ENCODE peak calls at places on chromosomes 11 and 22, in nine cellular contexts. N is skeletal muscle cell; J is posterior cingulate gyrus; D is activated T-helper 1 cell treated with anti-CD3 and anti-CD28 coated beads, Interleukin-2, amount 50 U/mL, for 16 hours; O is NCI-H510A; G is stimulated activated CD8-positive, alpha-beta memory T cell treated with anti-CD3 and anti-CD28 coated beads, Interleukin-4, amount 100 ng/mL, for 4 hours; Q is stimulated activated CD4-positive, alpha-beta T cell treated with anti-CD3 and anti-CD28 coated beads, Interleukin-4, amount 100 ng/mL, for 48 hours; H is substantia nigra; Z is activated CD4-positive, alpha-beta T cell treated with anti-CD3 and anti-CD28 coated beads, Interleukin-2, amount 50 U/mL, for 48 hours. F is an unnamed sample.
A peak's percentile ranks its signal among the peaks of the same experiment; 100 is the strongest.

GRCh38 chr22:24053481-24054226 is 42.5 kb downstream of the CABIN1 start:
- DNase-seq in N (no peak), J (no peak), D (no peak), O (no peak), G (no peak), Q (no peak), H (no peak), Z (no peak), F (no peak)

GRCh38 chr11:20110908-20111669 is 49.2 kb downstream of the DBX1 start:
- DNase-seq in N (peak; percentile 92), J (no peak), D (no peak), O (peak; percentile 24), G (no peak), Q (peak; percentile 21), H (no peak), Z (peak; percentile 55), F (no peak)

GRCh38 chr11:72668645-72669347 is 5.4 kb downstream of the PDE2A start:
- DNase-seq in N (no peak), J (no peak), D (no peak), O (no peak), G (no peak), Q (peak; percentile 72), H (no peak), Z (peak; percentile 74), F (no peak)

GRCh38 chr11:6203327-6203726 is 2.0 kb upstream of the C11orf42 start:
- DNase-seq in N (no peak), J (no peak), D (no peak), O (no peak), G (no peak), Q (peak; percentile 3), H (no peak), Z (no peak), F (no peak)

GRCh38 chr11:92527467-92527866 is 302.8 kb downstream of the FAT3 start:
- DNase-seq in N (no peak), J (no peak), D (no peak), O (no peak), G (no peak), Q (no peak), H (no peak), Z (no peak), F (no peak)

GRCh38 chr11:75492181-75492820 is 33.4 kb downstream of the GDPD5 start:
- DNase-seq in N (no peak), J (no peak), D (peak; percentile 46), O (peak; percentile 29), G (peak; percentile 40), Q (peak; percentile 30), H (no peak), Z (peak; percentile 63), F (no peak)

GRCh38 chr11:124897681-124898680 is at the start of gene ROBO4:
- DNase-seq in N (peak; percentile 75), J (no peak), D (no peak), O (no peak), G (no peak), Q (no peak), H (no peak), Z (no peak), F (peak; percentile 85)

GRCh38 chr11:125300791-125301218 is 136.3 kb downstream of the PKNOX2 start:
- DNase-seq in N (peak; percentile 30), J (no peak), D (no peak), O (no peak), G (no peak), Q (no peak), H (no peak), Z (no peak), F (no peak)

GRCh38 chr11:46345131-46345597 is 2.1 kb upstream of the DGKZ start:
- DNase-seq in N (no peak), J (no peak), D (no peak), O (no peak), G (no peak), Q (no peak), H (peak; percentile 28), Z (no peak), F (no peak)

GRCh38 chr11:75576445-75577049 is 14.5 kb downstream of the SERPINH1 start:
- DNase-seq in N (no peak), J (no peak), D (no peak), O (no peak), G (no peak), Q (no peak), H (no peak), Z (no peak), F (no peak)

GRCh38 chr11:75305993-75306392 is 45.5 kb downstream of the ARRB1 start:
- DNase-seq in N (no peak), J (no peak), D (no peak), O (no peak), G (no peak), Q (no peak), H (peak; percentile 38), Z (no peak), F (no peak)

GRCh38 chr22:43550024-43550620 is 138.3 kb downstream of the MPPED1 start:
- DNase-seq in N (no peak), J (no peak), D (no peak), O (no peak), G (no peak), Q (no peak), H (no peak), Z (no peak), F (no peak)

GRCh38 chr11:10307022-10307410 is 2.1 kb downstream of the ADM start:
- DNase-seq in N (no peak), J (no peak), D (no peak), O (no peak), G (no peak), Q (no peak), H (no peak), Z (no peak), F (no peak)

GRCh38 chr22:28118957-28119631 is 200.0 kb upstream of the PITPNB start:
- DNase-seq in N (no peak), J (no peak), D (no peak), O (no peak), G (no peak), Q (no peak), H (no peak), Z (no peak), F (no peak)

GRCh38 chr11:65493367-65494176 is 5.3 kb upstream of the MALAT1 start:
- DNase-seq in N (peak; percentile 88), J (no peak), D (no peak), O (peak; percentile 49), G (no peak), Q (no peak), H (peak; percentile 69), Z (no peak), F (peak; percentile 94)

GRCh38 chr22:38570841-38571364 is 920 bp upstream of the DMC1 start:
- DNase-seq in N (no peak), J (peak; percentile 72), D (no peak), O (no peak), G (no peak), Q (peak; percentile 16), H (peak; percentile 71), Z (peak; percentile 30), F (no peak)

GRCh38 chr22:44068422-44069191 is 44.5 kb downstream of the PARVB start:
- DNase-seq in N (no peak), J (no peak), D (no peak), O (no peak), G (no peak), Q (no peak), H (peak; percentile 22), Z (no peak), F (no peak)

GRCh38 chr11:34364102-34364501 is 6.3 kb upstream of the ABTB2 start:
- DNase-seq in N (no peak), J (no peak), D (no peak), O (no peak), G (no peak), Q (no peak), H (no peak), Z (no peak), F (no peak)

GRCh38 chr11:69263736-69264052 is 30.3 kb upstream of the MYEOV start:
- DNase-seq in N (no peak), J (no peak), D (no peak), O (no peak), G (no peak), Q (no peak), H (no peak), Z (no peak), F (no peak)

GRCh38 chr11:73321342-73322110 is 13.4 kb downstream of the ARHGEF17 start:
- DNase-seq in N (no peak), J (no peak), D (no peak), O (no peak), G (no peak), Q (no peak), H (no peak), Z (no peak), F (no peak)

GRCh38 chr22:48945621-48946458 is 881.8 kb downstream of the BRD1 start:
- DNase-seq in N (no peak), J (no peak), D (no peak), O (no peak), G (no peak), Q (no peak), H (no peak), Z (no peak), F (peak; percentile 64)

GRCh38 chr22:43376765-43377485 is 33.8 kb upstream of the SCUBE1 start:
- DNase-seq in N (no peak), J (no peak), D (no peak), O (no peak), G (peak; percentile 33), Q (no peak), H (no peak), Z (no peak), F (no peak)

GRCh38 chr22:47297261-47298016 is 535.0 kb downstream of the TBC1D22A start:
- DNase-seq in N (no peak), J (no peak), D (no peak), O (no peak), G (no peak), Q (no peak), H (no peak), Z (no peak), F (peak; percentile 74)

F was measured in vagina.